ENCODE peak calls at places on chromosomes 6 and 20, in seven cellular contexts. One of them, this sample, is unnamed.

GRCh38 chr6:6494677-6495076 is 93.8 kb upstream of the LY86 start:
- DNase-seq in hypothalamus: no peak
- DNase-seq in activated CD4-positive, alpha-beta T cell treated with anti-CD3 and anti-CD28 coated beads for 4 hours: no peak
- DNase-seq in NCI-H2171: no peak
- DNase-seq in activated naive CD4-positive, alpha-beta T cell treated with anti-CD3 and anti-CD28 coated beads for 36 hours: peak; percentile 74
- DNase-seq in bronchial epithelial cell: peak; percentile 69
- DNase-seq in Caki2: peak; percentile 8
- DNase-seq in this sample: peak; percentile 10

GRCh38 chr6:105243487-105243886 is 63.7 kb upstream of the POPDC3 start:
- DNase-seq in hypothalamus: no peak
- DNase-seq in activated CD4-positive, alpha-beta T cell treated with anti-CD3 and anti-CD28 coated beads for 4 hours: no peak
- DNase-seq in NCI-H2171: no peak
- DNase-seq in activated naive CD4-positive, alpha-beta T cell treated with anti-CD3 and anti-CD28 coated beads for 36 hours: no peak
- DNase-seq in bronchial epithelial cell: no peak
- DNase-seq in Caki2: no peak
- DNase-seq in this sample: no peak

GRCh38 chr20:20837574-20838021 is 125.2 kb upstream of the RALGAPA2 start:
- DNase-seq in hypothalamus: peak; percentile 64
- DNase-seq in activated CD4-positive, alpha-beta T cell treated with anti-CD3 and anti-CD28 coated beads for 4 hours: peak; percentile 16
- DNase-seq in NCI-H2171: peak; percentile 48
- DNase-seq in activated naive CD4-positive, alpha-beta T cell treated with anti-CD3 and anti-CD28 coated beads for 36 hours: peak; percentile 67
- DNase-seq in bronchial epithelial cell: peak; percentile 33
- DNase-seq in Caki2: peak; percentile 18
- DNase-seq in this sample: peak; percentile 32

GRCh38 chr6:163416640-163417253 is 2.2 kb downstream of the QKI start:
- DNase-seq in hypothalamus: no peak
- DNase-seq in activated CD4-positive, alpha-beta T cell treated with anti-CD3 and anti-CD28 coated beads for 4 hours: peak; percentile 46
- DNase-seq in NCI-H2171: peak; percentile 33
- DNase-seq in activated naive CD4-positive, alpha-beta T cell treated with anti-CD3 and anti-CD28 coated beads for 36 hours: peak; percentile 53
- DNase-seq in bronchial epithelial cell: peak; percentile 82
- DNase-seq in Caki2: peak; percentile 74
- DNase-seq in this sample: peak; percentile 91

GRCh38 chr20:19322061-19322985 is 109.9 kb downstream of the SLC24A3 start:
- DNase-seq in hypothalamus: no peak
- DNase-seq in activated CD4-positive, alpha-beta T cell treated with anti-CD3 and anti-CD28 coated beads for 4 hours: no peak
- DNase-seq in NCI-H2171: no peak
- DNase-seq in activated naive CD4-positive, alpha-beta T cell treated with anti-CD3 and anti-CD28 coated beads for 36 hours: no peak
- DNase-seq in bronchial epithelial cell: no peak
- DNase-seq in Caki2: no peak
- DNase-seq in this sample: no peak

GRCh38 chr20:20375862-20376261 is 8.0 kb downstream of the INSM1 start:
- DNase-seq in hypothalamus: no peak
- DNase-seq in activated CD4-positive, alpha-beta T cell treated with anti-CD3 and anti-CD28 coated beads for 4 hours: no peak
- DNase-seq in NCI-H2171: peak; percentile 90
- DNase-seq in activated naive CD4-positive, alpha-beta T cell treated with anti-CD3 and anti-CD28 coated beads for 36 hours: no peak
- DNase-seq in bronchial epithelial cell: no peak
- DNase-seq in Caki2: no peak
- DNase-seq in this sample: no peak

GRCh38 chr6:4313044-4313686 is 177.8 kb upstream of the ECI2 start:
- DNase-seq in hypothalamus: no peak
- DNase-seq in activated CD4-positive, alpha-beta T cell treated with anti-CD3 and anti-CD28 coated beads for 4 hours: no peak
- DNase-seq in NCI-H2171: no peak
- DNase-seq in activated naive CD4-positive, alpha-beta T cell treated with anti-CD3 and anti-CD28 coated beads for 36 hours: no peak
- DNase-seq in bronchial epithelial cell: peak; percentile 97
- DNase-seq in Caki2: peak; percentile 67
- DNase-seq in this sample: peak; percentile 95

GRCh38 chr6:146613947-146614346 is 15.2 kb downstream of the ADGB start:
- DNase-seq in hypothalamus: no peak
- DNase-seq in activated CD4-positive, alpha-beta T cell treated with anti-CD3 and anti-CD28 coated beads for 4 hours: no peak
- DNase-seq in NCI-H2171: no peak
- DNase-seq in activated naive CD4-positive, alpha-beta T cell treated with anti-CD3 and anti-CD28 coated beads for 36 hours: no peak
- DNase-seq in bronchial epithelial cell: no peak
- DNase-seq in Caki2: no peak
- DNase-seq in this sample: no peak

GRCh38 chr6:157821342-157822033 is 1.6 kb upstream of the SNX9 start:
- DNase-seq in hypothalamus: no peak
- DNase-seq in activated CD4-positive, alpha-beta T cell treated with anti-CD3 and anti-CD28 coated beads for 4 hours: no peak
- DNase-seq in NCI-H2171: no peak
- DNase-seq in activated naive CD4-positive, alpha-beta T cell treated with anti-CD3 and anti-CD28 coated beads for 36 hours: no peak
- DNase-seq in bronchial epithelial cell: no peak
- DNase-seq in Caki2: no peak
- DNase-seq in this sample: no peak

GRCh38 chr6:27541212-27541931 is 68.5 kb upstream of the ZNF184 start:
- DNase-seq in hypothalamus: no peak
- DNase-seq in activated CD4-positive, alpha-beta T cell treated with anti-CD3 and anti-CD28 coated beads for 4 hours: no peak
- DNase-seq in NCI-H2171: no peak
- DNase-seq in activated naive CD4-positive, alpha-beta T cell treated with anti-CD3 and anti-CD28 coated beads for 36 hours: peak; percentile 36
- DNase-seq in bronchial epithelial cell: peak; percentile 31
- DNase-seq in Caki2: peak; percentile 35
- DNase-seq in this sample: no peak

GRCh38 chr20:45725134-45725533 is 3.0 kb downstream of the SPINT4 start:
- DNase-seq in hypothalamus: no peak
- DNase-seq in activated CD4-positive, alpha-beta T cell treated with anti-CD3 and anti-CD28 coated beads for 4 hours: no peak
- DNase-seq in NCI-H2171: no peak
- DNase-seq in activated naive CD4-positive, alpha-beta T cell treated with anti-CD3 and anti-CD28 coated beads for 36 hours: no peak
- DNase-seq in bronchial epithelial cell: no peak
- DNase-seq in Caki2: no peak
- DNase-seq in this sample: peak; percentile 43

GRCh38 chr20:44711237-44711636 is 3.9 kb upstream of the CCN5 start:
- DNase-seq in hypothalamus: no peak
- DNase-seq in activated CD4-positive, alpha-beta T cell treated with anti-CD3 and anti-CD28 coated beads for 4 hours: no peak
- DNase-seq in NCI-H2171: no peak
- DNase-seq in activated naive CD4-positive, alpha-beta T cell treated with anti-CD3 and anti-CD28 coated beads for 36 hours: no peak
- DNase-seq in bronchial epithelial cell: no peak
- DNase-seq in Caki2: no peak
- DNase-seq in this sample: no peak

GRCh38 chr6:14324042-14324441 is 206.5 kb downstream of the CD83 start:
- DNase-seq in hypothalamus: no peak
- DNase-seq in activated CD4-positive, alpha-beta T cell treated with anti-CD3 and anti-CD28 coated beads for 4 hours: no peak
- DNase-seq in NCI-H2171: no peak
- DNase-seq in activated naive CD4-positive, alpha-beta T cell treated with anti-CD3 and anti-CD28 coated beads for 36 hours: no peak
- DNase-seq in bronchial epithelial cell: peak; percentile 31
- DNase-seq in Caki2: peak; percentile 29
- DNase-seq in this sample: peak; percentile 29

GRCh38 chr20:58697201-58697866 is 4.7 kb downstream of the NPEPL1 start:
- DNase-seq in hypothalamus: no peak
- DNase-seq in activated CD4-positive, alpha-beta T cell treated with anti-CD3 and anti-CD28 coated beads for 4 hours: no peak
- DNase-seq in NCI-H2171: no peak
- DNase-seq in activated naive CD4-positive, alpha-beta T cell treated with anti-CD3 and anti-CD28 coated beads for 36 hours: peak; percentile 2
- DNase-seq in bronchial epithelial cell: no peak
- DNase-seq in Caki2: no peak
- DNase-seq in this sample: no peak

GRCh38 chr6:56890683-56891429 is 64.1 kb upstream of the BEND6 start:
- DNase-seq in hypothalamus: no peak
- DNase-seq in activated CD4-positive, alpha-beta T cell treated with anti-CD3 and anti-CD28 coated beads for 4 hours: no peak
- DNase-seq in NCI-H2171: no peak
- DNase-seq in activated naive CD4-positive, alpha-beta T cell treated with anti-CD3 and anti-CD28 coated beads for 36 hours: peak; percentile 60
- DNase-seq in bronchial epithelial cell: peak; percentile 78
- DNase-seq in Caki2: peak; percentile 78
- DNase-seq in this sample: peak; percentile 62

GRCh38 chr6:10831609-10832008 is 6.7 kb downstream of the MAK start:
- DNase-seq in hypothalamus: no peak
- DNase-seq in activated CD4-positive, alpha-beta T cell treated with anti-CD3 and anti-CD28 coated beads for 4 hours: no peak
- DNase-seq in NCI-H2171: no peak
- DNase-seq in activated naive CD4-positive, alpha-beta T cell treated with anti-CD3 and anti-CD28 coated beads for 36 hours: no peak
- DNase-seq in bronchial epithelial cell: no peak
- DNase-seq in Caki2: no peak
- DNase-seq in this sample: no peak

GRCh38 chr6:106730672-106731071 is 101.3 kb downstream of the QRSL1 start:
- DNase-seq in hypothalamus: no peak
- DNase-seq in activated CD4-positive, alpha-beta T cell treated with anti-CD3 and anti-CD28 coated beads for 4 hours: no peak
- DNase-seq in NCI-H2171: no peak
- DNase-seq in activated naive CD4-positive, alpha-beta T cell treated with anti-CD3 and anti-CD28 coated beads for 36 hours: no peak
- DNase-seq in bronchial epithelial cell: no peak
- DNase-seq in Caki2: no peak
- DNase-seq in this sample: no peak

GRCh38 chr20:49586967-49587587 is 19.1 kb upstream of the PTGIS start:
- DNase-seq in hypothalamus: no peak
- DNase-seq in activated CD4-positive, alpha-beta T cell treated with anti-CD3 and anti-CD28 coated beads for 4 hours: no peak
- DNase-seq in NCI-H2171: no peak
- DNase-seq in activated naive CD4-positive, alpha-beta T cell treated with anti-CD3 and anti-CD28 coated beads for 36 hours: no peak
- DNase-seq in bronchial epithelial cell: no peak
- DNase-seq in Caki2: no peak
- DNase-seq in this sample: no peak

GRCh38 chr20:34269996-34270627 is 28.9 kb downstream of the ASIP start:
- DNase-seq in hypothalamus: no peak
- DNase-seq in activated CD4-positive, alpha-beta T cell treated with anti-CD3 and anti-CD28 coated beads for 4 hours: no peak
- DNase-seq in NCI-H2171: no peak
- DNase-seq in activated naive CD4-positive, alpha-beta T cell treated with anti-CD3 and anti-CD28 coated beads for 36 hours: no peak
- DNase-seq in bronchial epithelial cell: no peak
- DNase-seq in Caki2: no peak
- DNase-seq in this sample: no peak

GRCh38 chr6:36594816-36595167 is 630 bp downstream of the SRSF3 start:
- DNase-seq in hypothalamus: no peak
- DNase-seq in activated CD4-positive, alpha-beta T cell treated with anti-CD3 and anti-CD28 coated beads for 4 hours: no peak
- DNase-seq in NCI-H2171: no peak
- DNase-seq in activated naive CD4-positive, alpha-beta T cell treated with anti-CD3 and anti-CD28 coated beads for 36 hours: no peak
- DNase-seq in bronchial epithelial cell: no peak
- DNase-seq in Caki2: no peak
- DNase-seq in this sample: no peak

GRCh38 chr20:57385940-57386339 is 5.3 kb upstream of the RBM38 start:
- DNase-seq in hypothalamus: no peak
- DNase-seq in activated CD4-positive, alpha-beta T cell treated with anti-CD3 and anti-CD28 coated beads for 4 hours: no peak
- DNase-seq in NCI-H2171: no peak
- DNase-seq in activated naive CD4-positive, alpha-beta T cell treated with anti-CD3 and anti-CD28 coated beads for 36 hours: no peak
- DNase-seq in bronchial epithelial cell: no peak
- DNase-seq in Caki2: no peak
- DNase-seq in this sample: no peak

GRCh38 chr20:25553819-25554296 is 31.5 kb downstream of the NINL start:
- DNase-seq in hypothalamus: no peak
- DNase-seq in activated CD4-positive, alpha-beta T cell treated with anti-CD3 and anti-CD28 coated beads for 4 hours: no peak
- DNase-seq in NCI-H2171: peak; percentile 12
- DNase-seq in activated naive CD4-positive, alpha-beta T cell treated with anti-CD3 and anti-CD28 coated beads for 36 hours: no peak
- DNase-seq in bronchial epithelial cell: no peak
- DNase-seq in Caki2: peak; percentile 32
- DNase-seq in this sample: peak; percentile 18

GRCh38 chr6:47016916-47017315 is 25.2 kb downstream of the ADGRF1 start:
- DNase-seq in hypothalamus: no peak
- DNase-seq in activated CD4-positive, alpha-beta T cell treated with anti-CD3 and anti-CD28 coated beads for 4 hours: no peak
- DNase-seq in NCI-H2171: no peak
- DNase-seq in activated naive CD4-positive, alpha-beta T cell treated with anti-CD3 and anti-CD28 coated beads for 36 hours: no peak
- DNase-seq in bronchial epithelial cell: no peak
- DNase-seq in Caki2: no peak
- DNase-seq in this sample: no peak

GRCh38 chr6:133705731-133706130 is 183.2 kb upstream of the TCF21 start:
- DNase-seq in hypothalamus: no peak
- DNase-seq in activated CD4-positive, alpha-beta T cell treated with anti-CD3 and anti-CD28 coated beads for 4 hours: no peak
- DNase-seq in NCI-H2171: no peak
- DNase-seq in activated naive CD4-positive, alpha-beta T cell treated with anti-CD3 and anti-CD28 coated beads for 36 hours: no peak
- DNase-seq in bronchial epithelial cell: peak; percentile 76
- DNase-seq in Caki2: peak; percentile 6
- DNase-seq in this sample: no peak

GRCh38 chr6:17865243-17865642 is 122.2 kb downstream of the KIF13A start:
- DNase-seq in hypothalamus: no peak
- DNase-seq in activated CD4-positive, alpha-beta T cell treated with anti-CD3 and anti-CD28 coated beads for 4 hours: no peak
- DNase-seq in NCI-H2171: peak; percentile 73
- DNase-seq in activated naive CD4-positive, alpha-beta T cell treated with anti-CD3 and anti-CD28 coated beads for 36 hours: no peak
- DNase-seq in bronchial epithelial cell: peak; percentile 99
- DNase-seq in Caki2: peak; percentile 85
- DNase-seq in this sample: peak; percentile 69

GRCh38 chr6:141359953-141360352 is 772.8 kb upstream of the GJE1 start:
- DNase-seq in hypothalamus: no peak
- DNase-seq in activated CD4-positive, alpha-beta T cell treated with anti-CD3 and anti-CD28 coated beads for 4 hours: no peak
- DNase-seq in NCI-H2171: peak; percentile 18
- DNase-seq in activated naive CD4-positive, alpha-beta T cell treated with anti-CD3 and anti-CD28 coated beads for 36 hours: no peak
- DNase-seq in bronchial epithelial cell: no peak
- DNase-seq in Caki2: no peak
- DNase-seq in this sample: no peak

GRCh38 chr20:60053813-60054190 is 95.6 kb downstream of the CDH26 start:
- DNase-seq in hypothalamus: no peak
- DNase-seq in activated CD4-positive, alpha-beta T cell treated with anti-CD3 and anti-CD28 coated beads for 4 hours: no peak
- DNase-seq in NCI-H2171: no peak
- DNase-seq in activated naive CD4-positive, alpha-beta T cell treated with anti-CD3 and anti-CD28 coated beads for 36 hours: no peak
- DNase-seq in bronchial epithelial cell: no peak
- DNase-seq in Caki2: no peak
- DNase-seq in this sample: no peak

GRCh38 chr6:12751694-12752304 is 35.2 kb downstream of the PHACTR1 start:
- DNase-seq in hypothalamus: peak; percentile 0
- DNase-seq in activated CD4-positive, alpha-beta T cell treated with anti-CD3 and anti-CD28 coated beads for 4 hours: no peak
- DNase-seq in NCI-H2171: no peak
- DNase-seq in activated naive CD4-positive, alpha-beta T cell treated with anti-CD3 and anti-CD28 coated beads for 36 hours: peak; percentile 69
- DNase-seq in bronchial epithelial cell: peak; percentile 34
- DNase-seq in Caki2: peak; percentile 41
- DNase-seq in this sample: peak; percentile 60

GRCh38 chr6:158799051-158799792 is 19.9 kb downstream of the EZR start:
- DNase-seq in hypothalamus: no peak
- DNase-seq in activated CD4-positive, alpha-beta T cell treated with anti-CD3 and anti-CD28 coated beads for 4 hours: no peak
- DNase-seq in NCI-H2171: peak; percentile 86
- DNase-seq in activated naive CD4-positive, alpha-beta T cell treated with anti-CD3 and anti-CD28 coated beads for 36 hours: no peak
- DNase-seq in bronchial epithelial cell: peak; percentile 62
- DNase-seq in Caki2: peak; percentile 85
- DNase-seq in this sample: peak; percentile 56

GRCh38 chr6:2388554-2389324 is 143.3 kb upstream of the GMDS start:
- DNase-seq in hypothalamus: no peak
- DNase-seq in activated CD4-positive, alpha-beta T cell treated with anti-CD3 and anti-CD28 coated beads for 4 hours: no peak
- DNase-seq in NCI-H2171: no peak
- DNase-seq in activated naive CD4-positive, alpha-beta T cell treated with anti-CD3 and anti-CD28 coated beads for 36 hours: no peak
- DNase-seq in bronchial epithelial cell: no peak
- DNase-seq in Caki2: no peak
- DNase-seq in this sample: no peak

GRCh38 chr6:156256161-156256560 is 521.0 kb upstream of the ARID1B start:
- DNase-seq in hypothalamus: no peak
- DNase-seq in activated CD4-positive, alpha-beta T cell treated with anti-CD3 and anti-CD28 coated beads for 4 hours: no peak
- DNase-seq in NCI-H2171: no peak
- DNase-seq in activated naive CD4-positive, alpha-beta T cell treated with anti-CD3 and anti-CD28 coated beads for 36 hours: peak; percentile 26
- DNase-seq in bronchial epithelial cell: no peak
- DNase-seq in Caki2: no peak
- DNase-seq in this sample: no peak

GRCh38 chr6:68639211-68639610 is 4.1 kb downstream of the ADGRB3 start:
- DNase-seq in hypothalamus: no peak
- DNase-seq in activated CD4-positive, alpha-beta T cell treated with anti-CD3 and anti-CD28 coated beads for 4 hours: no peak
- DNase-seq in NCI-H2171: no peak
- DNase-seq in activated naive CD4-positive, alpha-beta T cell treated with anti-CD3 and anti-CD28 coated beads for 36 hours: no peak
- DNase-seq in bronchial epithelial cell: no peak
- DNase-seq in Caki2: no peak
- DNase-seq in this sample: no peak